ENCODE peak calls at places on chromosome 1, in six cellular contexts. One of them, this sample, is unnamed.

GRCh38 chr1:176531896-176532892 is 69.2 kb downstream of the PAPPA2 start:
- DNase-seq in WTC11: no peak
- DNase-seq in HCT116: no peak
- DNase-seq in K562: no peak
- DNase-seq in NB4: no peak
- DNase-seq in GM12878: no peak
- DNase-seq in this sample: no peak

GRCh38 chr1:6587261-6588005 is 7.6 kb downstream of the ZBTB48 start:
- DNase-seq in WTC11: no peak
- DNase-seq in HCT116: no peak
- DNase-seq in K562: no peak
- DNase-seq in NB4: no peak
- DNase-seq in GM12878: no peak
- DNase-seq in this sample: no peak

GRCh38 chr1:235277709-235278108 is 50.3 kb downstream of the ARID4B start:
- DNase-seq in WTC11: no peak
- DNase-seq in HCT116: no peak
- DNase-seq in K562: no peak
- DNase-seq in NB4: no peak
- DNase-seq in GM12878: no peak
- DNase-seq in this sample: no peak

GRCh38 chr1:170461762-170462384 is 70.1 kb upstream of the GORAB start:
- DNase-seq in WTC11: no peak
- DNase-seq in HCT116: no peak
- DNase-seq in K562: no peak
- DNase-seq in NB4: no peak
- DNase-seq in GM12878: no peak
- DNase-seq in this sample: no peak

GRCh38 chr1:201443747-201444146 is 22.2 kb upstream of the TNNI1 start:
- DNase-seq in WTC11: no peak
- DNase-seq in HCT116: no peak
- DNase-seq in K562: no peak
- DNase-seq in NB4: no peak
- DNase-seq in GM12878: no peak
- DNase-seq in this sample: no peak

GRCh38 chr1:22889213-22889827 is 83.3 kb downstream of the LACTBL1 start:
- DNase-seq in WTC11: no peak
- DNase-seq in HCT116: peak; percentile 28
- DNase-seq in K562: peak; percentile 39
- DNase-seq in NB4: peak; percentile 40
- DNase-seq in GM12878: no peak
- DNase-seq in this sample: peak; percentile 41

GRCh38 chr1:89257036-89257435 is 15.6 kb downstream of the GBP5 start:
- DNase-seq in WTC11: no peak
- DNase-seq in HCT116: no peak
- DNase-seq in K562: no peak
- DNase-seq in NB4: peak; percentile 25
- DNase-seq in GM12878: no peak
- DNase-seq in this sample: no peak

GRCh38 chr1:228217551-228218344 is 9.9 kb downstream of the OBSCN start:
- DNase-seq in WTC11: no peak
- DNase-seq in HCT116: no peak
- DNase-seq in K562: peak; percentile 41
- DNase-seq in NB4: no peak
- DNase-seq in GM12878: no peak
- DNase-seq in this sample: no peak

GRCh38 chr1:172585348-172585747 is 52.4 kb downstream of the SUCO start:
- DNase-seq in WTC11: no peak
- DNase-seq in HCT116: no peak
- DNase-seq in K562: no peak
- DNase-seq in NB4: no peak
- DNase-seq in GM12878: no peak
- DNase-seq in this sample: no peak

GRCh38 chr1:147773215-147773715 is 12.9 kb upstream of the GJA5 start:
- DNase-seq in WTC11: peak; percentile 24
- DNase-seq in HCT116: no peak
- DNase-seq in K562: peak; percentile 3
- DNase-seq in NB4: peak; percentile 8
- DNase-seq in GM12878: no peak
- DNase-seq in this sample: no peak

GRCh38 chr1:89781494-89782126 is 39.2 kb upstream of the LRRC8D start:
- DNase-seq in WTC11: no peak
- DNase-seq in HCT116: no peak
- DNase-seq in K562: no peak
- DNase-seq in NB4: no peak
- DNase-seq in GM12878: peak; percentile 81
- DNase-seq in this sample: no peak

GRCh38 chr1:245129321-245129720 is 25.5 kb upstream of the KIF26B start:
- DNase-seq in WTC11: no peak
- DNase-seq in HCT116: no peak
- DNase-seq in K562: no peak
- DNase-seq in NB4: no peak
- DNase-seq in GM12878: no peak
- DNase-seq in this sample: no peak
- TF ChIP-seq MAX in WTC11: no peak
- TF ChIP-seq MAX in HCT116: no peak
- TF ChIP-seq MAX in K562: no peak
- TF ChIP-seq MAX in NB4: no peak
- TF ChIP-seq MAX in GM12878: no peak
- TF ChIP-seq MAX in this sample: no peak

GRCh38 chr1:183234660-183235476 is 48.8 kb downstream of the LAMC2 start:
- DNase-seq in WTC11: peak; percentile 56
- DNase-seq in HCT116: peak; percentile 62
- DNase-seq in K562: peak; percentile 31
- DNase-seq in NB4: peak; percentile 61
- DNase-seq in GM12878: no peak
- DNase-seq in this sample: peak; percentile 59
- TF ChIP-seq MAX in WTC11: no peak
- TF ChIP-seq MAX in HCT116: peak; percentile 87
- TF ChIP-seq MAX in K562: no peak
- TF ChIP-seq MAX in NB4: no peak
- TF ChIP-seq MAX in GM12878: no peak
- TF ChIP-seq MAX in this sample: no peak

GRCh38 chr1:61081637-61082335 is 575 bp upstream of the NFIA start:
- DNase-seq in WTC11: peak; percentile 50
- DNase-seq in HCT116: no peak
- DNase-seq in K562: peak; percentile 73
- DNase-seq in NB4: peak; percentile 45
- DNase-seq in GM12878: no peak
- DNase-seq in this sample: peak; percentile 84

GRCh38 chr1:61084560-61084991 is 2.2 kb downstream of the NFIA start:
- DNase-seq in WTC11: no peak
- DNase-seq in HCT116: no peak
- DNase-seq in K562: no peak
- DNase-seq in NB4: no peak
- DNase-seq in GM12878: no peak
- DNase-seq in this sample: no peak

GRCh38 chr1:61082336-61083013 is at the start of gene NFIA:
- DNase-seq in WTC11: peak; percentile 49
- DNase-seq in HCT116: peak; percentile 49
- DNase-seq in K562: peak; percentile 80
- DNase-seq in NB4: peak; percentile 69
- DNase-seq in GM12878: no peak
- DNase-seq in this sample: peak; percentile 61

GRCh38 chr1:61083799-61084385 is 1.5 kb downstream of the NFIA start:
- DNase-seq in WTC11: no peak
- DNase-seq in HCT116: no peak
- DNase-seq in K562: peak; percentile 47
- DNase-seq in NB4: no peak
- DNase-seq in GM12878: no peak
- DNase-seq in this sample: no peak

DNA sequence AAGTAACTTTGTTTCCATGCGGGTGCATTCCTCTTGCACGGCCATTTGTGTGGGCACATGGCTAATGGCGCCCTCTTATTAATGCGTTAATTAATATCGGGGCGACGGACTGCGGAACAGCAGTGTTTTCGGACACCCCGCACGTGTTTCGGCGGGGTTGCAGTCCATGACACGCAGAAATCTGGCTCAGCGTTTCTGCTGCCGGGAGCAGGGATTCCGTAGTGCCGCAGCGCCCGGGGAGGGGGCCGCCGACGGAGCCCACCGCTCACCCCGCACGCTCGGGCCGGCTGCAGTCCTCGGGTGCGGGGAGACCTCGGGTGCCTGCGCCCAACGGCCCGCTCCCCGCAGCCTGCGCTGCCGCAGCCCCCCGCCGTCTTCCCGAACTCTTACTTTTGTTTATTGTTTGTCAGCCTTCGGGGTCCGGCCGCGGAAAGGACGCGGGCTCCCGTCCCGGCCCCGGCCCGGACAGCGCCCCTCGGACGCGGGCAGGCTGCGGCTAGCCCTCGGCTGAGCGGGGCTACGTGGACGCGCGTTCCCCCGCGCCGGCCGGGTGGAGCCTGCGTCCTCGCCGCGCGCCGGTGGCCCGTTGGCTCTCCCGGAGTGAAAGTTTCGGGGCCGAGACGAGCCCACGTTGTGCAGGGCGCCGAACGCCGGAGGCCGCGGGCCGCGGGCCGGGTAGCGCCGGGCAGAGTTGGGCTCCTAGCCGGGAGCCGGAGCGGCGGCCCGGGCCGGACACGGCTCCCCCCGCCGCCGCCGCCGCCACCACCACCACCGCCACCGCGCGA is 845 bp downstream of the NFIA start:
- DNase-seq in WTC11: peak; percentile 32
- DNase-seq in HCT116: no peak
- DNase-seq in K562: peak; percentile 48
- DNase-seq in NB4: no peak
- DNase-seq in GM12878: no peak
- DNase-seq in this sample: peak; percentile 9
- TF ChIP-seq MAX in WTC11: peak; percentile 19
- TF ChIP-seq MAX in HCT116: peak; percentile 39
- TF ChIP-seq MAX in K562: peak; percentile 71
- TF ChIP-seq MAX in NB4: no peak
- TF ChIP-seq MAX in GM12878: no peak
- TF ChIP-seq MAX in this sample: peak; percentile 43

DNA sequence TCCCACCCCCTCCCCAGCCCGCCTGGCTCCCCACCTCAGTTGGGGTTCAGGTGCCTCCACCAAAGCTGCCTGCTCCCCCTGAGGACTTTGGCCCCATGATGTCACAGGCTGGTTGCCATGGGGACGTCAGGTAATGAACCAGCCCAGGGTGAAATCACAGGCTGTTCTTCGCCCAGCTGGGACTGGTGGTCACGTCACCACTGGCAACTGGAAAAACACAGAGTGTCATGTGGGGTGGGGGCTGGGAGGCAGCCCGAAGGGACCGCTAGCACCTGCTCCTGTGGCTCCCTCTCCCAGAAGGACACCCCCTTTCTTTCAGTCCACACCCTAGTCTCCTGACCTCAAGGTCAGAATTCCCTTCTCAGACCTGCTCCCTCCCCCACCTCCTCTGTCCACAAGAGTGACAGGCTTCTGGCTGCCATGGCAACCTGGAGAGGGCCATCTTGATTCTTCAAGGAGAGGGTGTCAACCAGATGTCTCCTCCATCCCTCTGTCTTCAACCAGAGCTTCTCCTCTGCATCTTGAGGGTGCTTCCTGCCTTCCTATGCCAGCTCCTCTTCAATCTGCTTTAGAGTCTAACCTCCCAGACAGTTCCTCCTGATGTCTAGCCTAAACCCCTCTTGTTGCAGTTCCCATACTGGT is 6.2 kb downstream of the FAM131C start:
- DNase-seq in WTC11: no peak
- DNase-seq in HCT116: no peak
- DNase-seq in K562: peak; percentile 43
- DNase-seq in NB4: no peak
- DNase-seq in GM12878: no peak
- DNase-seq in this sample: peak; percentile 48
- TF ChIP-seq MAX in WTC11: no peak
- TF ChIP-seq MAX in HCT116: no peak
- TF ChIP-seq MAX in K562: peak; percentile 47
- TF ChIP-seq MAX in NB4: no peak
- TF ChIP-seq MAX in GM12878: no peak
- TF ChIP-seq MAX in this sample: no peak

GRCh38 chr1:10544239-10544638 is 69.5 kb downstream of the PEX14 start:
- DNase-seq in WTC11: no peak
- DNase-seq in HCT116: no peak
- DNase-seq in K562: no peak
- DNase-seq in NB4: no peak
- DNase-seq in GM12878: no peak
- DNase-seq in this sample: no peak
- TF ChIP-seq MAX in WTC11: no peak
- TF ChIP-seq MAX in HCT116: no peak
- TF ChIP-seq MAX in K562: no peak
- TF ChIP-seq MAX in NB4: no peak
- TF ChIP-seq MAX in GM12878: no peak
- TF ChIP-seq MAX in this sample: no peak